ENCODE peak calls at places on chromosome 14, in nine cellular contexts. Y, T, B, X, M, O, Z, W and K are unnamed samples.

GRCh38 chr14:32469388-32470160 is 140.5 kb downstream of the AKAP6 start:
- DNase-seq in Y (no peak), T (no peak), B (peak), X (peak), M (no peak), O (no peak), Z (no peak), W (no peak), K (no peak)

GRCh38 chr14:93013368-93013719 is 90.4 kb downstream of the CHGA start:
- DNase-seq in Y (no peak), T (no peak), B (peak), X (no peak), M (no peak), O (no peak), Z (no peak), W (no peak), K (no peak)

GRCh38 chr14:44616204-44616603 is 109.1 kb upstream of the FSCB start:
- DNase-seq in Y (no peak), T (no peak), B (no peak), X (no peak), M (no peak), O (no peak), Z (no peak), W (no peak), K (no peak)

GRCh38 chr14:100030441-100031153 is 34.6 kb upstream of the EVL start:
- DNase-seq in Y (no peak), T (no peak), B (peak), X (no peak), M (no peak), O (no peak), Z (no peak), W (no peak), K (peak)

GRCh38 chr14:33273978-33274377 is 335.3 kb downstream of the NPAS3 start:
- DNase-seq in Y (no peak), T (no peak), B (no peak), X (no peak), M (no peak), O (no peak), Z (no peak), W (no peak), K (no peak)

GRCh38 chr14:78245238-78245637 is 75.1 kb downstream of the NRXN3 start:
- DNase-seq in Y (no peak), T (no peak), B (no peak), X (no peak), M (no peak), O (no peak), Z (peak), W (no peak), K (no peak)

GRCh38 chr14:99524091-99524661 is 43.0 kb downstream of the CCNK start:
- DNase-seq in Y (no peak), T (peak), B (no peak), X (no peak), M (no peak), O (peak), Z (no peak), W (no peak), K (no peak)

GRCh38 chr14:50334211-50334610 is 22.1 kb downstream of the DMAC2L start:
- DNase-seq in Y (no peak), T (no peak), B (no peak), X (no peak), M (no peak), O (no peak), Z (no peak), W (no peak), K (no peak)

GRCh38 chr14:71314717-71315116 is 407.5 kb downstream of the PCNX1 start:
- DNase-seq in Y (no peak), T (no peak), B (no peak), X (no peak), M (no peak), O (no peak), Z (no peak), W (no peak), K (no peak)

GRCh38 chr14:98182385-98183055 is 1089.5 kb downstream of the BCL11B start:
- DNase-seq in Y (no peak), T (no peak), B (no peak), X (no peak), M (no peak), O (no peak), Z (no peak), W (no peak), K (no peak)

GRCh38 chr14:90053044-90053443 is 8.8 kb upstream of the KCNK13 start:
- DNase-seq in Y (no peak), T (no peak), B (peak), X (no peak), M (no peak), O (no peak), Z (no peak), W (no peak), K (no peak)

DNA sequence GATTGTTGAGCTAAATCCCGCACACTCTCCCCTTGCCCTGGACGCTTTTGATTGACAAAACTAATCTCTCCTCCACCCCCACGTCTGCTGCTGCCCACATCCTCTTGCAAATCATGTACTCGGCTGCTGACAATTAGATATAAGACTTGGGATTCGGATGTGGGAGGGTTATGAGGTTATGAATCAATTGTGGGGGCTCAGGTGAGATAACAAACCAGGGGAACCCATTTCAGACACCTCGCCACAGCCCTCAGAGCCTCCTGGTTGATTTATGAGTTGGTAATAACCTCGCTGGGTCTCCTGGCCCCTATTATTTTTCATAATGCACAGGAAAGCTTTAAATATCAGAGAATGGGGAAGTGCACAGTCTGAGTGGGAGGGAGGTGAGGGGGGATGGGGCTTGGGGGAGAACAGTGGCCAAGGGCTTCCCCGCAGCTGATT is 449.9 kb downstream of the DPF3 start:
- DNase-seq in Y (peak), T (no peak), B (no peak), X (no peak), M (peak), O (no peak), Z (no peak), W (no peak), K (no peak)
- H3K4me3 ChIP-seq in Y (no peak), T (no peak), B (no peak), X (no peak), M (no peak), O (no peak), Z (no peak), W (no peak), K (no peak)

DNA sequence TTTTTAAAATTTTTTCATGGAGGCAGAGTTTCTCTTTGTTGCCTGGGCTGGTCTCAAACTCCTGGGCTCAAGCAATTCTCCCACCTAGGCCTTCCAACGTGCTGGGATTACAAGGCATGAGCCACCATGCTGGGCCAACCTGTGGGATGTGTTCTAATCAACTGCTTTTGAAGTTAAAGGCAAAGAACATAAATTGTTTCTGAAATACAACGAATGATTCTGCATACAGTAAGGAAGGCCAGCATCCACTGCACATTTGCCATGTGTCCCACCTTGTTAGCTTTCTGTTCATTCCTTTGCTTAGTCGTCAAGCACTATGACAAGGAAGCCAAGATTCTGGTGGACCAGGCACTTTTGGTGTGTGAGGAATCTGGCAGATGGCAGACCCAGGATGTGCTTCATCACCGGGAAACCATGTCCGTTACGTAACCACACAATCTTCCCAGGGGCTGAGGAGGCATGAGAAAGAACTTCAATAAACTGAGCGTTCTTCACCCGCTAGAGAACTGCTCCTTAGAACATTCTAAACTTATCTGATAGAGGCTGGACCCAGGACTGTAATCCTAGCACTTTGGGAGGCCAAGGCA is 24.5 kb downstream of the MOK start:
- DNase-seq in Y (no peak), T (no peak), B (peak), X (no peak), M (no peak), O (no peak), Z (no peak), W (no peak), K (peak)
- H3K4me3 ChIP-seq in Y (no peak), T (no peak), B (no peak), X (no peak), M (no peak), O (no peak), Z (no peak), W (no peak), K (no peak)

GRCh38 chr14:70239802-70240201 is 51.1 kb upstream of the SLC8A3 start:
- DNase-seq in Y (peak), T (no peak), B (no peak), X (no peak), M (no peak), O (no peak), Z (no peak), W (no peak), K (no peak)

GRCh38 chr14:70234066-70234950 is 45.6 kb upstream of the SLC8A3 start:
- DNase-seq in Y (no peak), T (peak), B (no peak), X (no peak), M (no peak), O (no peak), Z (no peak), W (no peak), K (no peak)

DNA sequence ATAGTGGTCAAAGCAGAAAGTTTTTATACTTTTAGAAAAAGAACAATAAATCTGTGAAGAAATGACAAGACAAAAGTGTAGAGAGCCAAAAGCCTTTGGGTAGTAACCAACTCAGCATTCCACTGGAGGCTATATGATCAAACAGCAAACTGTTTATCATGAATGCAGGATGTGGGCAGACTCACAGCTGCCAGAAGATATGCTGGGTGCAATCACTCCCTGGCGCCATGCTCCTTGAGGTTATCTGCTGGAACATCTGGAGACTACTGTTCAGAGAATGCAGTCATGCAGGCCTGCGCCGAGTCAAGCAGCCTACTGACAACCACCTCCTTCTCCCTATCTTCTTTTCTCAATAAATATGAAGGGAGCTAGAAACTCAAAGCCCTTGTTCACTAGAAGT is 49.0 kb upstream of the SLC8A3 start:
- DNase-seq in Y (no peak), T (no peak), B (no peak), X (no peak), M (no peak), O (no peak), Z (no peak), W (no peak), K (no peak)
- H3K4me3 ChIP-seq in Y (no peak), T (no peak), B (no peak), X (no peak), M (no peak), O (no peak), Z (no peak), W (no peak), K (no peak)

DNA sequence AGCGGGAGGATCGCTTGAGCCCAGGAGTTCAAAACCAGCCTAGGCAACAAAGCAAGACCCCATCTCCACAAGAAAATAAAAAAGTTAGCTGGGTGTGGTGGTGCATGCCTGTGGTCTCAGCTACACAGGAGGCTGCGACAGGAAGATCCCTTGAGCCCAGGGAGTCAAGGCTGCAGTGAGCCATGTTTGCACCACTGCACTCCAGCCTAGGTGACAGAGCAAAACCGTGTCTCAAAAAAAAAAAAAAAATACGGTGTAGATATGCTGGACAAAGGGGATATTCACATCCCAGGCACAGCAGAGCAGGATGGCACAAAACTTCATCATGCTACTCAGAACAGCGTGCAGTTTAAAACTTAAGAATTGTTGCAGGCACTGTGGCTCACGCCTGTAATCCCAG is 24.8 kb upstream of the STRN3 start:
- DNase-seq in Y (no peak), T (no peak), B (no peak), X (no peak), M (no peak), O (no peak), Z (no peak), W (no peak), K (no peak)
- H3K4me3 ChIP-seq in Y (no peak), T (no peak), B (no peak), X (no peak), M (no peak), O (no peak), Z (no peak), W (no peak), K (no peak)

GRCh38 chr14:104722938-104723650 is 935 bp upstream of the ADSS1 start:
- DNase-seq in Y (no peak), T (no peak), B (no peak), X (no peak), M (no peak), O (no peak), Z (no peak), W (peak), K (no peak)
- H3K4me3 ChIP-seq in Y (no peak), T (no peak), B (no peak), X (no peak), M (no peak), O (peak), Z (peak), W (peak), K (peak)

DNA sequence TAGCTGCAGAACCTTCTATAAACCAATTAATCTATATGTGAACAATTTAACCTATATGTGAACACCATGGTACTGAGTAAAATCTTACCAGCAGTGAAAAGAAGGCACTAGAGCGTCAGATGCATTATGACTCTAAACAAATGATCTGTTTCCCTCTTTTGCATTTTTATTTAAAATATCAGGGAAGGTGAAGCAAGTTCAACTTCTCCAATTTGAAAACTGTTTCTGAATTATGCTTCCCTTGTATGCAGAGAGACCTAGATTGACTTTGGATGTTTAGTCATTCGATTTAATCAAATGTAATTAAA is 80.9 kb downstream of the DAD1 start:
- DNase-seq in Y (peak), T (no peak), B (no peak), X (no peak), M (no peak), O (no peak), Z (no peak), W (no peak), K (no peak)
- H3K4me3 ChIP-seq in Y (peak), T (no peak), B (no peak), X (no peak), M (no peak), O (no peak), Z (no peak), W (no peak), K (no peak)

GRCh38 chr14:24309538-24310386 is at the start of gene LTB4R2:
- DNase-seq in Y (no peak), T (no peak), B (no peak), X (no peak), M (no peak), O (no peak), Z (no peak), W (no peak), K (no peak)
- H3K4me3 ChIP-seq in Y (peak), T (peak), B (peak), X (no peak), M (no peak), O (peak), Z (peak), W (peak), K (peak)

DNA sequence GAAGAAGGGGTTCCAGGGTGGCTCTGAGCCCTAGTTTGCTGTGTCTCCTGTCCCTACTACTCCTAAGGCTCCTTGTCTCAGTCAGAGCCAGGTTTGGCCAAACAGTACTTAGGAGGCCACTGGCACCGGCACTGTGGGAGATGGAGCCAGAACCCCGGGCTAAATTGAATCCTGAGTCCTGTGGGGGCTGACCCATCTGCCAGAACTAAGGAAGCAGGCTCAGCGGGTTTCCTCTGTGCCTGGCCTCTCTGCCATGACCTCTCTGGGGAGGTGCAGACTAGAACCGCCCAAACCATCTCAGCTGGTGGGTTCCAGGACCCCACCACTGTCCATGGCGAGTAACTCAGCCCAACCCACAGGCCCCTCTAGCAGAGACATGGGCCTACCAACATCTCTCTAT is 5.5 kb downstream of the ACTN1 start:
- DNase-seq in Y (no peak), T (no peak), B (no peak), X (no peak), M (no peak), O (no peak), Z (no peak), W (no peak), K (no peak)
- H3K4me3 ChIP-seq in Y (no peak), T (no peak), B (no peak), X (no peak), M (no peak), O (no peak), Z (no peak), W (no peak), K (no peak)

DNA sequence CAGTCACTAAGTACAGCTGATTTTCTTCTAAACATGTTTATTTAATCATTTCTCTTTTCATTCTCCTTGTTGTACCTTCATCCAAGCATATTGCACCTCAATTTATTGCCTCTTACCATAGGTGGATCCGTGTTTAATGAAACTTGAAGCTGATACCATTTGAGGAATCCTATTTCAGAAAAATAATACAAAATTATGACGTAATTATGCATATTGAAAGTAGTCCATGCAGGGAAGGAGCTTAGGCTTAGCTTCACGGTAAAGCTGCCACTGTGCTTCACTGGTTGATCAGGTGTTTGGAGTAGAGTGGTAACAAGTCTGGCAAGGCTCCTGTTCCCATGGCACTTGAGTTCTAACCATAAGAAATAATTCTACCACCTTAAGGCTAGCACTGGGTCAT is 61.0 kb upstream of the CLEC14A start:
- DNase-seq in Y (no peak), T (no peak), B (no peak), X (no peak), M (no peak), O (no peak), Z (no peak), W (no peak), K (no peak)
- H3K4me3 ChIP-seq in Y (no peak), T (no peak), B (no peak), X (no peak), M (no peak), O (no peak), Z (no peak), W (no peak), K (no peak)

GRCh38 chr14:89012272-89013097 is 188.0 kb downstream of the TTC8 start:
- DNase-seq in Y (no peak), T (no peak), B (no peak), X (peak), M (peak), O (no peak), Z (no peak), W (no peak), K (no peak)
- H3K4me3 ChIP-seq in Y (no peak), T (no peak), B (no peak), X (peak), M (peak), O (no peak), Z (peak), W (no peak), K (no peak)